ENCODE peak calls at places on chromosomes 5 and 9, in eight cellular contexts. N is psoas muscle, C is A549, T is right lobe of liver, J is endothelial cell of umbilical vein, K is heart left ventricle, V is lung, Q is heart right ventricle. P is an unnamed sample. For H3K9me3 and H3K4me1, the result is how much of the 10 kb centered on the place peaks cover.

GRCh38 chr5:634191-634590 is 22.1 kb downstream of the CEP72 start:
- DNase-seq in N (peak), C (no peak), T (no peak), J (no peak), K (no peak), V (no peak), Q (no peak), P (peak)

GRCh38 chr9:135770203-135770535 is 68.2 kb downstream of the KCNT1 start:
- DNase-seq in N (no peak), C (no peak), T (no peak), J (no peak), K (no peak), V (no peak), Q (no peak), P (no peak)

GRCh38 chr9:113993838-113994540 is 84.1 kb downstream of the AMBP start:
- DNase-seq in N (peak), C (no peak), T (peak), J (peak), K (peak), V (peak), Q (peak), P (peak)

GRCh38 chr5:132221781-132222648 is 5.6 kb downstream of the P4HA2 start:
- DNase-seq in N (peak), C (no peak), T (no peak), J (peak), K (no peak), V (peak), Q (peak), P (no peak)

GRCh38 chr5:175378444-175379028 is 65.4 kb downstream of the DRD1 start:
- DNase-seq in N (no peak), C (peak), T (no peak), J (no peak), K (no peak), V (no peak), Q (no peak), P (no peak)

GRCh38 chr9:71249729-71250317 is 128.4 kb upstream of the TRPM3 start:
- DNase-seq in N (no peak), C (peak), T (no peak), J (peak), K (no peak), V (no peak), Q (no peak), P (peak)

GRCh38 chr9:81308404-81308803 is 380.9 kb downstream of the TLE1 start:
- DNase-seq in N (no peak), C (no peak), T (no peak), J (no peak), K (no peak), V (no peak), Q (no peak), P (no peak)

GRCh38 chr5:132473019-132473531 is 17.5 kb downstream of the IRF1 start:
- DNase-seq in N (no peak), C (no peak), T (no peak), J (no peak), K (peak), V (no peak), Q (no peak), P (peak)

GRCh38 chr5:157100140-157100679 is 8.6 kb downstream of the HAVCR2 start:
- DNase-seq in N (no peak), C (peak), T (no peak), J (no peak), K (no peak), V (no peak), Q (no peak), P (no peak)

GRCh38 chr5:150505041-150505511 is 2.9 kb upstream of the NDST1 start:
- DNase-seq in N (peak), C (no peak), T (no peak), J (no peak), K (no peak), V (no peak), Q (no peak), P (peak)

GRCh38 chr9:76803083-76803482 is 38.8 kb downstream of the PCA3 start:
- DNase-seq in N (no peak), C (no peak), T (no peak), J (no peak), K (no peak), V (no peak), Q (no peak), P (no peak)

GRCh38 chr9:4837126-4837767 is 44.5 kb downstream of the RCL1 start:
- DNase-seq in N (no peak), C (no peak), T (no peak), J (no peak), K (no peak), V (no peak), Q (no peak), P (no peak)

GRCh38 chr5:43231977-43232376 is 40.0 kb downstream of the NIM1K start:
- DNase-seq in N (no peak), C (peak), T (peak), J (no peak), K (no peak), V (no peak), Q (no peak), P (no peak)

GRCh38 chr9:128568470-128569083 is 16.2 kb downstream of the SPTAN1 start:
- DNase-seq in N (no peak), C (no peak), T (no peak), J (no peak), K (no peak), V (no peak), Q (no peak), P (no peak)

GRCh38 chr9:37174247-37174646 is 53.9 kb downstream of the ZCCHC7 start:
- DNase-seq in N (no peak), C (no peak), T (no peak), J (peak), K (no peak), V (no peak), Q (no peak), P (no peak)

GRCh38 chr5:168002116-168002515 is 289.3 kb upstream of the WWC1 start:
- DNase-seq in N (no peak), C (no peak), T (no peak), J (no peak), K (no peak), V (no peak), Q (no peak), P (no peak)

GRCh38 chr5:76641514-76642120 is 18.4 kb upstream of the F2RL2 start:
- DNase-seq in N (no peak), C (peak), T (peak), J (peak), K (no peak), V (peak), Q (no peak), P (no peak)

GRCh38 chr5:168329302-168329701 is 37.9 kb downstream of the WWC1 start:
- DNase-seq in N (no peak), C (peak), T (no peak), J (no peak), K (no peak), V (no peak), Q (no peak), P (no peak)

GRCh38 chr9:95573463-95573862 is 56.7 kb upstream of the PTCH1 start:
- DNase-seq in N (no peak), C (no peak), T (no peak), J (no peak), K (no peak), V (no peak), Q (no peak), P (no peak)

GRCh38 chr5:63911871-63912270 is 50.4 kb downstream of the HTR1A start:
- DNase-seq in N (no peak), C (no peak), T (no peak), J (no peak), K (no peak), V (no peak), Q (no peak), P (no peak)

GRCh38 chr5:56759521-56759920 is 55.8 kb upstream of the MAP3K1 start:
- DNase-seq in N (no peak), C (no peak), T (no peak), J (no peak), K (no peak), V (no peak), Q (peak), P (no peak)

GRCh38 chr9:6708732-6709131 is 49.0 kb upstream of the KDM4C start:
- DNase-seq in N (no peak), C (no peak), T (no peak), J (no peak), K (no peak), V (no peak), Q (no peak), P (no peak)

GRCh38 chr5:53642006-53642405 is 81.6 kb downstream of the NDUFS4 start:
- DNase-seq in N (no peak), C (no peak), T (no peak), J (peak), K (no peak), V (no peak), Q (no peak), P (no peak)

GRCh38 chr9:72427801-72428200 is 62.8 kb upstream of the ZFAND5 start:
- DNase-seq in N (no peak), C (no peak), T (no peak), J (no peak), K (no peak), V (no peak), Q (no peak), P (no peak)

GRCh38 chr5:26482076-26482816 is 556.1 kb downstream of the CDH9 start:
- DNase-seq in N (no peak), C (no peak), T (no peak), J (no peak), K (no peak), V (no peak), Q (no peak), P (no peak)

GRCh38 chr5:160287378-160288051 is 24.8 kb downstream of the CCNJL start:
- DNase-seq in N (peak), C (no peak), T (no peak), J (peak), K (peak), V (peak), Q (peak), P (peak)

GRCh38 chr9:125142560-125143376 is 560 bp downstream of the SCAI start:
- DNase-seq in N (no peak), C (no peak), T (peak), J (peak), K (peak), V (no peak), Q (peak), P (peak)

GRCh38 chr9:24035816-24036215 is 209.8 kb upstream of the ELAVL2 start:
- DNase-seq in N (no peak), C (no peak), T (no peak), J (no peak), K (no peak), V (no peak), Q (no peak), P (no peak)

GRCh38 chr5:157511656-157512644 is 51.9 kb downstream of the NIPAL4 start:
- DNase-seq in N (peak), C (peak), T (peak), J (peak), K (peak), V (peak), Q (peak), P (peak)

GRCh38 chr5:151183451-151184245 is 26.1 kb upstream of the ANXA6 start:
- DNase-seq in N (no peak), C (no peak), T (no peak), J (peak), K (no peak), V (no peak), Q (no peak), P (no peak)

GRCh38 chr9:18331808-18332209 is 142.1 kb upstream of the ADAMTSL1 start:
- DNase-seq in N (no peak), C (no peak), T (no peak), J (peak), K (no peak), V (no peak), Q (no peak), P (peak)

GRCh38 chr5:174337276-174338203 is 292.0 kb downstream of the NSG2 start:
- DNase-seq in N (no peak), C (no peak), T (no peak), J (no peak), K (no peak), V (no peak), Q (no peak), P (no peak)

GRCh38 chr9:126532019-126532462 is 81.7 kb upstream of the LMX1B start:
- DNase-seq in N (no peak), C (no peak), T (no peak), J (no peak), K (no peak), V (no peak), Q (peak), P (no peak)

GRCh38 chr9:27400334-27400875 is 103.5 kb upstream of the EQTN start:
- DNase-seq in N (no peak), C (no peak), T (no peak), J (no peak), K (no peak), V (no peak), Q (no peak), P (no peak)

GRCh38 chr5:168468836-168469235 is 17.4 kb upstream of the RARS1 start:
- DNase-seq in N (no peak), C (no peak), T (no peak), J (no peak), K (no peak), V (no peak), Q (no peak), P (no peak)

GRCh38 chr5:2029206-2029605 is 146.5 kb upstream of the IRX4 start:
- DNase-seq in N (no peak), C (no peak), T (no peak), J (no peak), K (no peak), V (no peak), Q (no peak), P (no peak)

GRCh38 chr5:144142826-144143167 is 27.7 kb downstream of the YIPF5 start:
- DNase-seq in N (no peak), C (no peak), T (no peak), J (no peak), K (no peak), V (no peak), Q (no peak), P (no peak)

GRCh38 chr9:118533850-118534249 is 829.6 kb downstream of the TLR4 start:
- DNase-seq in N (no peak), C (no peak), T (no peak), J (peak), K (no peak), V (no peak), Q (no peak), P (no peak)

GRCh38 chr9:118533101-118533500 is 828.9 kb downstream of the TLR4 start:
- DNase-seq in N (no peak), C (no peak), T (no peak), J (peak), K (no peak), V (no peak), Q (no peak), P (no peak)

GRCh38 chr9:118529210-118529609 is 825.0 kb downstream of the TLR4 start:
- DNase-seq in N (no peak), C (no peak), T (no peak), J (peak), K (no peak), V (no peak), Q (no peak), P (no peak)

DNA sequence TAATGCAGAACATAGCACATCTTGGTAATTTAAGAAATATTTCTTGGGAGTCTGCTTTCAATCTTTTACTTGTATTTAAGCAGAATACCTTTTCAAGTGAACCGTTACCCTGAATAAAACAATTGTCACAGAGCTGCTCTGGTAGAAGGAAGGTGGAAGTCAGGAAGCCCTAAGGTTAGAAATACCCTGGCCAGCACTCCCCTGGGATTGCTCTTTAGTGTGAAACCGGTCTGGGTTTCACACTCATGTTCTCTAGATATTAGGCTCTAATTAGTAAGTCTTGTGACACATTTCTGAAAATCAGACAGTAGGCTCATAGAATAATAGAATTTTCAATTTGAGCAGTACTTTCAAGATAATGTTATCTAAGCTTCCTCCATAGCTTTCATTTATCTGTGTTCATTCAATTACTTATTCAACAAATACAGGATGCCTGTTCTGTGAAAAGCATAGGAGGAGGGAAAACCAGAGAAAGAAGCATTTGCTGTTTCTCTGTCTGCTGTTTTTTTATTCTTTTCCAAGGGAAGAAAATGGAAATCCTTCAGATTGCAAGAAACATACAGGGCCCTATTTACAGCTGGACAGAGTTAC is 825.5 kb downstream of the TLR4 start:
- DNase-seq in N (no peak), C (no peak), T (no peak), J (no peak), K (no peak), V (no peak), Q (no peak), P (no peak)
- TF ChIP-seq CTCF in N (no peak), C (no peak), T (no peak), J (no peak), K (no peak), V (no peak), Q (no peak), P (no peak)

GRCh38 chr5:67537439-67538342 is 341.1 kb upstream of the CD180 start:
- DNase-seq in N (no peak), C (no peak), T (no peak), J (peak), K (no peak), V (no peak), Q (no peak), P (no peak)

GRCh38 chr5:67541869-67542268 is 345.3 kb upstream of the CD180 start:
- DNase-seq in N (no peak), C (no peak), T (no peak), J (no peak), K (no peak), V (no peak), Q (no peak), P (no peak)

GRCh38 chr5:67536892-67537291 is 340.3 kb upstream of the CD180 start:
- DNase-seq in N (no peak), C (no peak), T (no peak), J (peak), K (no peak), V (no peak), Q (no peak), P (no peak)

GRCh38 chr5:67538343-67538670 is 341.7 kb upstream of the CD180 start:
- DNase-seq in N (no peak), C (no peak), T (no peak), J (no peak), K (no peak), V (no peak), Q (no peak), P (no peak)

GRCh38 chr5:67538855-67539506 is 342.4 kb upstream of the CD180 start:
- DNase-seq in N (no peak), C (no peak), T (no peak), J (no peak), K (no peak), V (no peak), Q (no peak), P (no peak)
- H3K9me3 ChIP-seq in N (under half), C (under half), T (under half), J (under half), K (under half), V (under half), Q (under half), P (under half)

GRCh38 chr5:148972396-148972795 is 90.5 kb downstream of the SH3TC2 start:
- DNase-seq in N (no peak), C (no peak), T (no peak), J (no peak), K (no peak), V (no peak), Q (no peak), P (no peak)

GRCh38 chr5:148972958-148973357 is 89.9 kb downstream of the SH3TC2 start:
- DNase-seq in N (peak), C (peak), T (no peak), J (peak), K (peak), V (peak), Q (no peak), P (no peak)

GRCh38 chr5:148976569-148977321 is 86.1 kb downstream of the SH3TC2 start:
- DNase-seq in N (no peak), C (no peak), T (no peak), J (no peak), K (no peak), V (no peak), Q (no peak), P (no peak)

GRCh38 chr5:148973455-148973854 is 89.4 kb downstream of the SH3TC2 start:
- DNase-seq in N (no peak), C (no peak), T (no peak), J (no peak), K (no peak), V (no peak), Q (no peak), P (no peak)

GRCh38 chr5:148974638-148975330 is 88.1 kb downstream of the SH3TC2 start:
- DNase-seq in N (no peak), C (no peak), T (no peak), J (peak), K (no peak), V (no peak), Q (no peak), P (no peak)
- H3K4me1 ChIP-seq in N (half or more), C (under half), T (under half), J (under half), K (under half), V (under half), Q (under half), P (under half)

GRCh38 chr5:172687983-172688734 is 47.1 kb downstream of the NEURL1B start:
- DNase-seq in N (no peak), C (no peak), T (no peak), J (no peak), K (no peak), V (no peak), Q (no peak), P (peak)
- TF ChIP-seq CTCF in N (no peak), C (no peak), T (no peak), J (no peak), K (no peak), V (no peak), Q (no peak), P (no peak)

GRCh38 chr5:98489021-98489420 is 284.4 kb upstream of the RGMB start:
- DNase-seq in N (no peak), C (no peak), T (no peak), J (no peak), K (no peak), V (no peak), Q (no peak), P (no peak)
- H3K9me3 ChIP-seq in N (under half), C (under half), T (under half), J (under half), K (under half), V (under half), Q (under half), P (under half)

DNA sequence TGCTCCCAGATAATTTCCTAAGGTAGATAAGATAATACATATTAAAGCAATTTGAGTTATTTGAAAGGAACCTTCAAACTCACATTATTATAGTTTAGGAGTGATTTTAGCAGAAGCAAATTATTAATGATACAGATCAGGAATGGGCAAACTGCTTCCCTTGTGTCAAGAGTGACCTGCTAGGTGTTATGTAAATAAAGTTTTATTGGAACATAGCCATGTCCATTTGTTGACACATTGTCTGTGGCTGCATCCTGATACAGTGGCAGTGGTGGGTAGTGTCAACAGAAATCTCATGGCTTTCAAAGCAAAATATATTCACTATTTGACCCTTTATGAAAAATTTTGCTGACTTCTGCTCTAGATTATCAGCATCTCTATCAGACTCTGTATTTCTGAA is 11.4 kb upstream of the BASP1 start:
- DNase-seq in N (no peak), C (no peak), T (no peak), J (no peak), K (no peak), V (no peak), Q (no peak), P (no peak)
- H3K4me1 ChIP-seq in N (under half), C (under half), T (under half), J (under half), K (under half), V (under half), Q (under half), P (under half)

GRCh38 chr5:15383469-15383868 is 116.5 kb upstream of the FBXL7 start:
- DNase-seq in N (no peak), C (peak), T (no peak), J (peak), K (no peak), V (no peak), Q (no peak), P (no peak)
- TF ChIP-seq CTCF in N (no peak), C (no peak), T (peak), J (peak), K (peak), V (no peak), Q (peak), P (no peak)